ENCODE peak calls at places on chromosomes 7 and 10, in six cellular contexts. Q is skeletal muscle cell, J is globus pallidus, S is esophagus squamous epithelium, Z is Karpas-422, N is NCI-H1417. I is an unnamed sample.

GRCh38 chr7:54581511-54581910 is 39.3 kb downstream of the VSTM2A start:
- DNase-seq in Q (no peak), J (no peak), S (no peak), Z (no peak), N (no peak), I (no peak)

GRCh38 chr7:41114166-41114565 is 588.7 kb downstream of the INHBA start:
- DNase-seq in Q (no peak), J (no peak), S (no peak), Z (no peak), N (no peak), I (no peak)

GRCh38 chr10:79376751-79377556 is 29.7 kb downstream of the PPIF start:
- DNase-seq in Q (no peak), J (no peak), S (no peak), Z (no peak), N (no peak), I (no peak)

GRCh38 chr10:23171232-23171876 is 20.8 kb upstream of the PTF1A start:
- DNase-seq in Q (no peak), J (no peak), S (no peak), Z (no peak), N (no peak), I (peak; percentile 66)

GRCh38 chr7:96414931-96415292 is 93.0 kb upstream of the SLC25A13 start:
- DNase-seq in Q (no peak), J (peak; percentile 70), S (no peak), Z (peak; percentile 85), N (peak; percentile 84), I (peak; percentile 22)

GRCh38 chr10:117543245-117543998 is 876 bp downstream of the EMX2 start:
- DNase-seq in Q (no peak), J (no peak), S (no peak), Z (no peak), N (peak; percentile 77), I (peak; percentile 81)

GRCh38 chr7:99674995-99675742 is 4.6 kb downstream of the CYP3A5 start:
- DNase-seq in Q (no peak), J (no peak), S (no peak), Z (no peak), N (no peak), I (no peak)

GRCh38 chr10:19310121-19310520 is 261.5 kb downstream of the MALRD1 start:
- DNase-seq in Q (no peak), J (no peak), S (no peak), Z (no peak), N (no peak), I (no peak)

GRCh38 chr10:59905066-59905734 is 1.2 kb downstream of the CCDC6 start:
- DNase-seq in Q (no peak), J (peak; percentile 35), S (no peak), Z (peak; percentile 81), N (peak; percentile 51), I (peak; percentile 69)

GRCh38 chr10:79049931-79050895 is 18.6 kb upstream of the ZMIZ1 start:
- DNase-seq in Q (no peak), J (no peak), S (no peak), Z (no peak), N (no peak), I (no peak)

GRCh38 chr10:969473-970150 is 18.6 kb upstream of the GTPBP4 start:
- DNase-seq in Q (no peak), J (no peak), S (no peak), Z (no peak), N (no peak), I (peak; percentile 40)

GRCh38 chr7:17405786-17406185 is 107.3 kb downstream of the AHR start:
- DNase-seq in Q (peak; percentile 78), J (no peak), S (no peak), Z (no peak), N (no peak), I (no peak)

GRCh38 chr10:55509168-55509567 is 708.1 kb upstream of the PCDH15 start:
- DNase-seq in Q (no peak), J (no peak), S (no peak), Z (no peak), N (no peak), I (no peak)

GRCh38 chr10:64112697-64113367 is 591.6 kb downstream of the REEP3 start:
- DNase-seq in Q (no peak), J (no peak), S (no peak), Z (no peak), N (peak; percentile 67), I (no peak)

GRCh38 chr7:13032524-13032923 is 345.1 kb downstream of the ARL4A start:
- DNase-seq in Q (no peak), J (no peak), S (no peak), Z (no peak), N (peak; percentile 55), I (peak; percentile 20)

GRCh38 chr10:16843252-16843870 is 26.1 kb upstream of the RSU1 start:
- DNase-seq in Q (peak; percentile 47), J (peak; percentile 64), S (no peak), Z (peak; percentile 88), N (peak; percentile 65), I (peak; percentile 63)

GRCh38 chr10:80515511-80515910 is 22.2 kb upstream of the SH2D4B start:
- DNase-seq in Q (no peak), J (no peak), S (no peak), Z (no peak), N (no peak), I (no peak)

GRCh38 chr7:139725843-139726484 is 51.8 kb downstream of the HIPK2 start:
- DNase-seq in Q (no peak), J (no peak), S (no peak), Z (no peak), N (no peak), I (no peak)

GRCh38 chr7:92306153-92306552 is 60.4 kb downstream of the ANKIB1 start:
- DNase-seq in Q (no peak), J (no peak), S (no peak), Z (no peak), N (no peak), I (no peak)

GRCh38 chr10:28400678-28401077 is 97.8 kb upstream of the MPP7 start:
- DNase-seq in Q (no peak), J (no peak), S (no peak), Z (no peak), N (no peak), I (no peak)

GRCh38 chr7:79410345-79410744 is 43.1 kb downstream of the MAGI2 start:
- DNase-seq in Q (no peak), J (no peak), S (no peak), Z (no peak), N (no peak), I (no peak)

GRCh38 chr7:157139142-157140117 is 704 bp downstream of the UBE3C start:
- DNase-seq in Q (no peak), J (no peak), S (no peak), Z (peak; percentile 79), N (peak; percentile 74), I (peak; percentile 45)

GRCh38 chr7:76009672-76010600 is 15.5 kb upstream of the TMEM120A start:
- DNase-seq in Q (no peak), J (no peak), S (no peak), Z (no peak), N (no peak), I (no peak)

GRCh38 chr10:97022616-97023015 is 163.1 kb downstream of the SLIT1 start:
- DNase-seq in Q (no peak), J (no peak), S (no peak), Z (peak; percentile 51), N (no peak), I (no peak)

GRCh38 chr7:116142374-116142773 is 68.0 kb upstream of the TES start:
- DNase-seq in Q (no peak), J (no peak), S (no peak), Z (no peak), N (no peak), I (no peak)

GRCh38 chr7:31811650-31812461 is 124.8 kb downstream of the PPP1R17 start:
- DNase-seq in Q (peak; percentile 92), J (peak; percentile 34), S (no peak), Z (no peak), N (peak; percentile 20), I (no peak)

GRCh38 chr7:95180-95862 is 97.0 kb upstream of the FAM20C start:
- DNase-seq in Q (peak; percentile 42), J (no peak), S (no peak), Z (no peak), N (no peak), I (no peak)

GRCh38 chr7:15096853-15097252 is 194.3 kb upstream of the DGKB start:
- DNase-seq in Q (no peak), J (no peak), S (no peak), Z (no peak), N (no peak), I (no peak)

GRCh38 chr7:117445206-117445605 is 17.9 kb upstream of the ASZ1 start:
- DNase-seq in Q (no peak), J (no peak), S (no peak), Z (no peak), N (no peak), I (no peak)

GRCh38 chr7:26011039-26011696 is 140.8 kb upstream of the NFE2L3 start:
- DNase-seq in Q (no peak), J (no peak), S (no peak), Z (no peak), N (no peak), I (no peak)

GRCh38 chr10:132105302-132105995 is 39.7 kb downstream of the JAKMIP3 start:
- DNase-seq in Q (no peak), J (no peak), S (no peak), Z (no peak), N (no peak), I (no peak)

GRCh38 chr10:20144268-20144667 is 328.0 kb downstream of the PLXDC2 start:
- DNase-seq in Q (no peak), J (no peak), S (no peak), Z (no peak), N (no peak), I (no peak)

GRCh38 chr7:108226723-108227359 is 96.7 kb upstream of the LAMB4 start:
- DNase-seq in Q (no peak), J (no peak), S (no peak), Z (no peak), N (peak; percentile 40), I (no peak)

GRCh38 chr10:7572435-7572834 is 94.3 kb downstream of the ITIH5 start:
- DNase-seq in Q (no peak), J (no peak), S (no peak), Z (no peak), N (peak; percentile 3), I (no peak)

GRCh38 chr7:33880787-33881186 is 24.6 kb upstream of the BMPER start:
- DNase-seq in Q (no peak), J (no peak), S (no peak), Z (no peak), N (no peak), I (no peak)

GRCh38 chr7:151178236-151178635 is 8.8 kb downstream of the ASB10 start:
- DNase-seq in Q (no peak), J (no peak), S (no peak), Z (no peak), N (no peak), I (no peak)